ENCODE peak calls at places on chromosomes 11 and 22, in five cellular contexts. One of them, this sample, is unnamed.

GRCh38 chr11:76652989-76653673 is 17.4 kb downstream of the LRRC32 start:
- DNase-seq in GM04504: no peak
- DNase-seq in central memory CD4-positive, alpha-beta T cell: no peak
- DNase-seq in progenitor cell of endocrine pancreas: no peak
- DNase-seq in T-cell: no peak
- DNase-seq in this sample: no peak

GRCh38 chr11:78595431-78596130 is 20.9 kb upstream of the NARS2 start:
- DNase-seq in GM04504: peak
- DNase-seq in central memory CD4-positive, alpha-beta T cell: no peak
- DNase-seq in progenitor cell of endocrine pancreas: no peak
- DNase-seq in T-cell: no peak
- DNase-seq in this sample: no peak

GRCh38 chr11:44943118-44943517 is 7.6 kb downstream of the TP53I11 start:
- DNase-seq in GM04504: no peak
- DNase-seq in central memory CD4-positive, alpha-beta T cell: no peak
- DNase-seq in progenitor cell of endocrine pancreas: no peak
- DNase-seq in T-cell: no peak
- DNase-seq in this sample: no peak

GRCh38 chr11:84812351-84813083 is 814.6 kb downstream of the DLG2 start:
- DNase-seq in GM04504: no peak
- DNase-seq in central memory CD4-positive, alpha-beta T cell: no peak
- DNase-seq in progenitor cell of endocrine pancreas: no peak
- DNase-seq in T-cell: no peak
- DNase-seq in this sample: no peak

GRCh38 chr22:45235101-45235777 is 5.5 kb downstream of the KIAA0930 start:
- DNase-seq in GM04504: no peak
- DNase-seq in central memory CD4-positive, alpha-beta T cell: no peak
- DNase-seq in progenitor cell of endocrine pancreas: no peak
- DNase-seq in T-cell: no peak
- DNase-seq in this sample: no peak

GRCh38 chr11:123122341-123122740 is 60.4 kb upstream of the HSPA8 start:
- DNase-seq in GM04504: no peak
- DNase-seq in central memory CD4-positive, alpha-beta T cell: no peak
- DNase-seq in progenitor cell of endocrine pancreas: no peak
- DNase-seq in T-cell: no peak
- DNase-seq in this sample: no peak

GRCh38 chr11:104051806-104052205 is 15.4 kb downstream of the DDI1 start:
- DNase-seq in GM04504: no peak
- DNase-seq in central memory CD4-positive, alpha-beta T cell: no peak
- DNase-seq in progenitor cell of endocrine pancreas: no peak
- DNase-seq in T-cell: no peak
- DNase-seq in this sample: no peak

GRCh38 chr22:48960576-48960975 is 867.1 kb downstream of the BRD1 start:
- DNase-seq in GM04504: no peak
- DNase-seq in central memory CD4-positive, alpha-beta T cell: no peak
- DNase-seq in progenitor cell of endocrine pancreas: no peak
- DNase-seq in T-cell: no peak
- DNase-seq in this sample: no peak

GRCh38 chr11:62081378-62082291 is 42.2 kb upstream of the INCENP start:
- DNase-seq in GM04504: peak
- DNase-seq in central memory CD4-positive, alpha-beta T cell: peak
- DNase-seq in progenitor cell of endocrine pancreas: peak
- DNase-seq in T-cell: peak
- DNase-seq in this sample: peak

GRCh38 chr11:367956-368413 is 1.3 kb upstream of the B4GALNT4 start:
- DNase-seq in GM04504: no peak
- DNase-seq in central memory CD4-positive, alpha-beta T cell: no peak
- DNase-seq in progenitor cell of endocrine pancreas: no peak
- DNase-seq in T-cell: no peak
- DNase-seq in this sample: no peak

GRCh38 chr22:19799322-19800190 is 39.0 kb downstream of the TBX1 start:
- DNase-seq in GM04504: peak
- DNase-seq in central memory CD4-positive, alpha-beta T cell: no peak
- DNase-seq in progenitor cell of endocrine pancreas: no peak
- DNase-seq in T-cell: no peak
- DNase-seq in this sample: no peak

GRCh38 chr11:132200303-132200936 is 830.0 kb downstream of the NTM start:
- DNase-seq in GM04504: no peak
- DNase-seq in central memory CD4-positive, alpha-beta T cell: no peak
- DNase-seq in progenitor cell of endocrine pancreas: no peak
- DNase-seq in T-cell: no peak
- DNase-seq in this sample: no peak

GRCh38 chr22:46043816-46044717 is 67.1 kb upstream of the WNT7B start:
- DNase-seq in GM04504: no peak
- DNase-seq in central memory CD4-positive, alpha-beta T cell: peak
- DNase-seq in progenitor cell of endocrine pancreas: no peak
- DNase-seq in T-cell: no peak
- DNase-seq in this sample: no peak

GRCh38 chr11:70549386-70549785 is 151.1 kb downstream of the CTTN start:
- DNase-seq in GM04504: no peak
- DNase-seq in central memory CD4-positive, alpha-beta T cell: no peak
- DNase-seq in progenitor cell of endocrine pancreas: no peak
- DNase-seq in T-cell: no peak
- DNase-seq in this sample: no peak

This sample was measured in activated T-helper 2 cell treated with anti-CD3 and anti-CD28 coated beads, Interferon-gamma antibody, Interleukin-2, Interleukin-4, amounts not matched to agents 10 μg/mL and 5 μg/mL and 100 μg/mL, durations not matched to agents 14 hours and 24 hours and 36 hours.